ENCODE peak calls at places on chromosomes 16 and 17, in four cellular contexts. One of them, this sample, is unnamed.

GRCh38 chr17:79980246-79981043 is 55.2 kb downstream of the TBC1D16 start:
- DNase-seq in activated CD4-positive, alpha-beta T cell treated with anti-CD3 and anti-CD28 coated beads for 24 hours: no peak
- DNase-seq in cardiac fibroblast: no peak
- DNase-seq in T-helper 17 cell: no peak
- DNase-seq in this sample: no peak

GRCh38 chr17:20986767-20987510 is 55.9 kb downstream of the USP22 start:
- DNase-seq in T-helper 17 cell: no peak
- DNase-seq in cardiac fibroblast: no peak
- DNase-seq in activated CD4-positive, alpha-beta T cell treated with anti-CD3 and anti-CD28 coated beads for 24 hours: no peak
- DNase-seq in this sample: no peak

GRCh38 chr17:37607637-37608368 is 1.4 kb downstream of the SYNRG start:
- DNase-seq in cardiac fibroblast: no peak
- DNase-seq in activated CD4-positive, alpha-beta T cell treated with anti-CD3 and anti-CD28 coated beads for 24 hours: no peak
- DNase-seq in T-helper 17 cell: peak
- DNase-seq in this sample: no peak

GRCh38 chr17:49836111-49837030 is 11.5 kb downstream of the TAC4 start:
- DNase-seq in cardiac fibroblast: peak
- DNase-seq in T-helper 17 cell: no peak
- DNase-seq in activated CD4-positive, alpha-beta T cell treated with anti-CD3 and anti-CD28 coated beads for 24 hours: no peak
- DNase-seq in this sample: no peak

GRCh38 chr17:61635913-61636432 is 45.0 kb upstream of the NACA2 start:
- DNase-seq in T-helper 17 cell: peak
- DNase-seq in activated CD4-positive, alpha-beta T cell treated with anti-CD3 and anti-CD28 coated beads for 24 hours: peak
- DNase-seq in cardiac fibroblast: peak
- DNase-seq in this sample: peak

GRCh38 chr16:7182510-7183109 is 150.0 kb upstream of the RBFOX1 start:
- DNase-seq in activated CD4-positive, alpha-beta T cell treated with anti-CD3 and anti-CD28 coated beads for 24 hours: no peak
- DNase-seq in cardiac fibroblast: no peak
- DNase-seq in T-helper 17 cell: no peak
- DNase-seq in this sample: no peak

GRCh38 chr17:1123397-1124237 is 56.2 kb downstream of the ABR start:
- DNase-seq in activated CD4-positive, alpha-beta T cell treated with anti-CD3 and anti-CD28 coated beads for 24 hours: no peak
- DNase-seq in T-helper 17 cell: no peak
- DNase-seq in cardiac fibroblast: no peak
- DNase-seq in this sample: no peak

GRCh38 chr17:1264196-1264595 is 6.0 kb upstream of the BHLHA9 start:
- DNase-seq in T-helper 17 cell: no peak
- DNase-seq in cardiac fibroblast: no peak
- DNase-seq in activated CD4-positive, alpha-beta T cell treated with anti-CD3 and anti-CD28 coated beads for 24 hours: no peak
- DNase-seq in this sample: no peak

GRCh38 chr17:55567240-55568216 is 56.3 kb upstream of the SMIM36 start:
- DNase-seq in cardiac fibroblast: no peak
- DNase-seq in T-helper 17 cell: no peak
- DNase-seq in activated CD4-positive, alpha-beta T cell treated with anti-CD3 and anti-CD28 coated beads for 24 hours: no peak
- DNase-seq in this sample: no peak

GRCh38 chr16:89191033-89191900 is 9.1 kb downstream of the SLC22A31 start:
- DNase-seq in T-helper 17 cell: no peak
- DNase-seq in cardiac fibroblast: no peak
- DNase-seq in activated CD4-positive, alpha-beta T cell treated with anti-CD3 and anti-CD28 coated beads for 24 hours: no peak
- DNase-seq in this sample: no peak

GRCh38 chr17:58277107-58277506 is 3.6 kb downstream of the MPO start:
- DNase-seq in T-helper 17 cell: no peak
- DNase-seq in activated CD4-positive, alpha-beta T cell treated with anti-CD3 and anti-CD28 coated beads for 24 hours: peak
- DNase-seq in cardiac fibroblast: peak
- DNase-seq in this sample: no peak